ENCODE peak calls at places on chromosomes 6 and 20, in four cellular contexts. S is fibroblast of the aortic adventitia, R is fibroblast of pulmonary artery, J is spleen. G is an unnamed sample.

GRCh38 chr20:4091332-4092135 is 76.2 kb upstream of the RNF24 start:
- DNase-seq in J (peak; percentile 83), S (peak; percentile 66), R (peak; percentile 80), G (no peak)

GRCh38 chr6:158230967-158231550 is 62.9 kb downstream of the GTF2H5 start:
- DNase-seq in S (no peak), R (no peak), J (no peak), G (no peak)

GRCh38 chr20:58817748-58818147 is 33.0 kb downstream of the GNAS-AS1 start:
- DNase-seq in R (no peak), J (no peak), S (no peak), G (no peak)

GRCh38 chr20:4828830-4829493 is 107.3 kb downstream of the PRND start:
- DNase-seq in J (no peak), R (peak; percentile 28), S (peak; percentile 48), G (no peak)

GRCh38 chr20:62975251-62975770 is 22.8 kb downstream of the SLC17A9 start:
- DNase-seq in S (no peak), R (no peak), J (no peak), G (no peak)

GRCh38 chr20:13416531-13416930 is 195.5 kb downstream of the ISM1 start:
- DNase-seq in J (no peak), S (no peak), R (no peak), G (no peak)

GRCh38 chr6:43497129-43497396 is 13.1 kb downstream of the LRRC73 start:
- DNase-seq in R (no peak), S (no peak), J (no peak), G (no peak)

GRCh38 chr6:116327803-116328527 is 42.8 kb upstream of the DSE start:
- DNase-seq in S (no peak), R (no peak), J (no peak), G (no peak)

GRCh38 chr20:845967-846893 is 12.7 kb downstream of the FAM110A start:
- DNase-seq in J (peak; percentile 81), S (no peak), R (no peak), G (no peak)

GRCh38 chr6:135128268-135128914 is 52.7 kb upstream of the MYB start:
- DNase-seq in S (no peak), R (no peak), J (no peak), G (peak; percentile 44)

GRCh38 chr6:37569999-37570776 is 70.5 kb upstream of the CCDC167 start:
- DNase-seq in J (no peak), R (no peak), S (no peak), G (no peak)

GRCh38 chr20:11813106-11813890 is 104.4 kb upstream of the BTBD3 start:
- DNase-seq in R (no peak), J (no peak), S (no peak), G (no peak)

GRCh38 chr6:81487489-81487888 is 265.0 kb downstream of the TENT5A start:
- DNase-seq in S (peak; percentile 55), J (no peak), R (peak; percentile 29), G (no peak)

GRCh38 chr6:160634706-160635105 is 29.4 kb downstream of the LPA start:
- DNase-seq in R (no peak), S (no peak), J (no peak), G (no peak)

GRCh38 chr6:3230275-3231212 is 3.1 kb upstream of the TUBB2B start:
- DNase-seq in S (peak; percentile 19), J (no peak), R (peak; percentile 25), G (no peak)

GRCh38 chr6:34701199-34701598 is 4.6 kb upstream of the ILRUN start:
- DNase-seq in R (no peak), S (no peak), J (no peak), G (no peak)

GRCh38 chr20:59207742-59208357 is 44.2 kb downstream of the ZNF831 start:
- DNase-seq in S (no peak), J (peak; percentile 90), R (peak; percentile 4), G (peak; percentile 71)

GRCh38 chr20:911882-912600 is 4.1 kb downstream of the ANGPT4 start:
- DNase-seq in J (peak; percentile 49), S (no peak), R (no peak), G (no peak)

GRCh38 chr6:144013486-144013909 is 5.4 kb upstream of the PLAGL1 start:
- DNase-seq in R (peak; percentile 88), J (peak; percentile 88), S (peak; percentile 88), G (peak; percentile 43)

GRCh38 chr20:62697468-62697912 is 11.1 kb upstream of the NTSR1 start:
- DNase-seq in J (no peak), S (no peak), R (no peak), G (no peak)

GRCh38 chr6:165716886-165717285 is 53.8 kb upstream of the PDE10A start:
- DNase-seq in S (no peak), R (no peak), J (no peak), G (no peak)

GRCh38 chr6:87105823-87106222 is 10.9 kb upstream of the CGA start:
- DNase-seq in R (peak; percentile 11), J (no peak), S (peak; percentile 4), G (no peak)

GRCh38 chr20:32742322-32743236 is 688 bp downstream of the COMMD7 start:
- DNase-seq in J (peak; percentile 76), R (no peak), S (no peak), G (no peak)

GRCh38 chr6:31558631-31559500 is 11.5 kb downstream of the NFKBIL1 start:
- DNase-seq in S (peak; percentile 17), J (peak; percentile 88), R (peak; percentile 62), G (peak; percentile 71)

GRCh38 chr6:52876056-52876787 is 33.3 kb downstream of the GSTA3 start:
- DNase-seq in J (no peak), R (peak; percentile 10), S (peak; percentile 28), G (no peak)

GRCh38 chr20:3405139-3405538 is 2.3 kb downstream of the DNAAF9 start:
- DNase-seq in R (no peak), S (no peak), J (no peak), G (no peak)

GRCh38 chr6:154457046-154457713 is 53.3 kb downstream of the CNKSR3 start:
- DNase-seq in S (no peak), J (no peak), R (no peak), G (no peak)

GRCh38 chr6:13302751-13303667 is 25.3 kb downstream of the TBC1D7 start:
- DNase-seq in J (peak; percentile 87), R (peak; percentile 100), S (peak; percentile 95), G (peak; percentile 26)

GRCh38 chr6:136439514-136440186 is 110.6 kb downstream of the MAP7 start:
- DNase-seq in S (no peak), R (no peak), J (no peak), G (no peak)

GRCh38 chr6:15389759-15390723 is 144.2 kb downstream of the JARID2 start:
- DNase-seq in R (peak; percentile 78), J (no peak), S (peak; percentile 60), G (no peak)

GRCh38 chr6:68038815-68039408 is 596.2 kb upstream of the ADGRB3 start:
- DNase-seq in J (no peak), R (no peak), S (no peak), G (no peak)

GRCh38 chr6:147621280-147621679 is 112.8 kb downstream of the SAMD5 start:
- DNase-seq in R (peak; percentile 36), S (peak; percentile 19), J (no peak), G (no peak)

DNA sequence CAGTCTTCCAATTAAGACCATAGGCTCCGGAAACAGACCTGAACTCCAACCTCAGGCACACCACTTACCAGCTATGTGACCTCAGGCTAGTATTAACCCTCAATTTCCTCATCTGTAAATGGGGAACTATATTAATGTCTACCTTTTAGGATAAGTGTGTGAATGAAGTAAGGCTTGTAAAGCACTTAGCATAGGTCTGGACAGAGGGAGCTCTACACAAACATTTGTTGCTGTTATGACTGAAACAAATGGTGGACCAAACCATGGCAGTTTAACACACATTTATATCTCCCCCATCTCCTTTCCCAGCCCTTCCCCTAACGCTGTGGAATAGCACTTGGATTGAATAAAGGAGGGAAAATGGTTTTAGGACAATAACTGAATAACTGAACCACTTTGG is 48.7 kb downstream of the TSHZ2 start:
- DNase-seq in R (peak; percentile 12), J (no peak), S (no peak), G (no peak)
- TF ChIP-seq CTCF in R (peak; percentile 10), J (no peak), S (no peak), G (no peak)

GRCh38 chr20:50338479-50339195 is 148.0 kb downstream of the CEBPB start:
- DNase-seq in R (no peak), S (no peak), J (peak; percentile 78), G (peak; percentile 43)
- TF ChIP-seq CTCF in R (no peak), S (no peak), J (no peak), G (no peak)

GRCh38 chr6:42138630-42139619 is 3.5 kb downstream of the C6orf132 start:
- DNase-seq in R (no peak), S (no peak), J (no peak), G (no peak)

GRCh38 chr6:42141603-42142117 is 760 bp downstream of the C6orf132 start:
- DNase-seq in R (no peak), S (no peak), J (no peak), G (no peak)

GRCh38 chr6:42140756-42141602 is 1.4 kb downstream of the C6orf132 start:
- DNase-seq in S (no peak), R (no peak), J (no peak), G (no peak)

GRCh38 chr6:42138190-42138589 is 4.2 kb downstream of the C6orf132 start:
- DNase-seq in J (no peak), R (no peak), S (no peak), G (no peak)

GRCh38 chr6:42140051-42140450 is 2.4 kb downstream of the C6orf132 start:
- DNase-seq in R (no peak), J (peak; percentile 78), S (no peak), G (no peak)
- TF ChIP-seq CTCF in R (no peak), J (no peak), S (no peak), G (no peak)

GRCh38 chr20:10381477-10381876 is 52.5 kb downstream of the MKKS start:
- DNase-seq in R (no peak), J (no peak), S (peak; percentile 9), G (no peak)
- TF ChIP-seq CTCF in R (no peak), J (no peak), S (no peak), G (peak; percentile 20)

GRCh38 chr6:150316936-150317335 is 51.9 kb upstream of the IYD start:
- DNase-seq in J (no peak), R (no peak), S (no peak), G (no peak)
- TF ChIP-seq CTCF in J (no peak), R (no peak), S (no peak), G (no peak)

GRCh38 chr6:109260126-109260525 is 122.1 kb downstream of the CD164 start:
- DNase-seq in J (no peak), R (peak; percentile 23), S (peak; percentile 39), G (no peak)
- TF ChIP-seq CTCF in J (no peak), R (no peak), S (no peak), G (no peak)

GRCh38 chr6:127841811-127842210 is 59.0 kb downstream of the THEMIS start:
- DNase-seq in S (peak; percentile 33), R (peak; percentile 7), J (no peak), G (no peak)
- TF ChIP-seq CTCF in S (no peak), R (no peak), J (no peak), G (no peak)

G was measured in natural killer cell.